ENCODE peak calls at places on chromosomes 16 and 17, in seven cellular contexts. D is progenitor cell of endocrine pancreas; M is NCI-H2081 treated with DMSO at 0.1 percent for 48 hours; W is AG04450; P is GM23248; Z is HTR-8/SVneo; H is effector CD4-positive, alpha-beta T cell. Q is an unnamed sample.

GRCh38 chr17:79108870-79109269 is 34.2 kb downstream of the ENGASE start:
- DNase-seq in Z (no peak), H (no peak), P (no peak), M (no peak), W (no peak), D (no peak), Q (no peak)

GRCh38 chr17:4936436-4936835 is 3.4 kb downstream of the SLC25A11 start:
- DNase-seq in D (no peak), H (no peak), M (no peak), W (no peak), Z (no peak), P (no peak), Q (no peak)

GRCh38 chr17:82961366-82962162 is 117.8 kb upstream of the METRNL start:
- DNase-seq in D (no peak), W (no peak), P (no peak), Z (no peak), M (no peak), H (no peak), Q (no peak)

GRCh38 chr17:43766413-43767052 is 7.9 kb upstream of the SOST start:
- DNase-seq in Z (peak), D (no peak), W (no peak), M (no peak), P (peak), H (peak), Q (no peak)

GRCh38 chr17:27466748-27467375 is 10.6 kb downstream of the KSR1 start:
- DNase-seq in P (no peak), M (no peak), D (no peak), H (no peak), W (no peak), Z (no peak), Q (no peak)

GRCh38 chr17:72730091-72730490 is 362.4 kb downstream of the SLC39A11 start:
- DNase-seq in D (no peak), W (no peak), H (no peak), Z (no peak), P (no peak), M (no peak), Q (no peak)

GRCh38 chr17:81323411-81323868 is 28.3 kb upstream of the SLC38A10 start:
- DNase-seq in D (no peak), M (no peak), W (no peak), H (no peak), P (peak), Z (no peak), Q (no peak)

GRCh38 chr17:28598389-28598788 is 436 bp downstream of the SPAG5 start:
- DNase-seq in Z (peak), M (no peak), D (no peak), P (no peak), W (no peak), H (no peak), Q (no peak)

GRCh38 chr16:54318941-54319340 is 32.4 kb upstream of the IRX3 start:
- DNase-seq in D (no peak), Z (no peak), H (no peak), P (peak), W (no peak), M (no peak), Q (no peak)

GRCh38 chr16:54231336-54231735 is 55.3 kb downstream of the IRX3 start:
- DNase-seq in P (no peak), D (no peak), Z (no peak), W (no peak), H (no peak), M (no peak), Q (no peak)

GRCh38 chr17:22469941-22470340 is 777.6 kb downstream of the KCNJ18 start:
- DNase-seq in P (no peak), D (no peak), H (no peak), Z (no peak), W (no peak), M (no peak), Q (no peak)

GRCh38 chr17:60599220-60599619 is 773 bp upstream of the PPM1D start:
- DNase-seq in H (no peak), Z (no peak), W (no peak), P (no peak), M (no peak), D (no peak), Q (no peak)

GRCh38 chr17:8366231-8366630 is 10.3 kb downstream of the KRABD2 start:
- DNase-seq in P (peak), H (no peak), D (no peak), M (no peak), W (peak), Z (peak), Q (no peak)

GRCh38 chr16:8712589-8713361 is 38.4 kb downstream of the ABAT start:
- DNase-seq in M (no peak), D (no peak), H (no peak), W (no peak), Z (no peak), P (no peak), Q (no peak)

GRCh38 chr17:54426287-54426886 is 474.3 kb upstream of the TOM1L1 start:
- DNase-seq in H (no peak), D (no peak), Z (no peak), W (no peak), P (peak), M (no peak), Q (no peak)

GRCh38 chr17:17050346-17051345 is 8.4 kb downstream of the MPRIP start:
- DNase-seq in W (no peak), H (no peak), P (no peak), M (no peak), Z (no peak), D (no peak), Q (no peak)

GRCh38 chr17:73851921-73852320 is 207.7 kb upstream of the SDK2 start:
- DNase-seq in Z (no peak), W (no peak), M (no peak), D (no peak), P (no peak), H (no peak), Q (no peak)

GRCh38 chr17:6597727-6598126 is 41.4 kb upstream of the PITPNM3 start:
- DNase-seq in Z (no peak), W (no peak), P (no peak), M (no peak), H (no peak), D (no peak), Q (no peak)

GRCh38 chr16:53945996-53946395 is 242.0 kb downstream of the FTO start:
- DNase-seq in P (peak), W (peak), Z (no peak), M (no peak), H (no peak), D (no peak), Q (no peak)

GRCh38 chr17:82214012-82214628 is 1.5 kb upstream of the CCDC57 start:
- DNase-seq in Z (no peak), H (no peak), M (no peak), P (no peak), W (no peak), D (no peak), Q (no peak)

GRCh38 chr17:64056269-64057005 is 36.0 kb upstream of the ICAM2 start:
- DNase-seq in M (no peak), H (no peak), W (no peak), D (no peak), P (no peak), Z (no peak), Q (no peak)

GRCh38 chr17:33210240-33210639 is 82.9 kb downstream of the ASIC2 start:
- DNase-seq in M (no peak), Z (no peak), D (no peak), W (no peak), H (no peak), P (no peak), Q (no peak)

GRCh38 chr17:53996131-53996530 is 173.4 kb downstream of the KIF2B start:
- DNase-seq in D (no peak), M (no peak), W (no peak), Z (no peak), H (no peak), P (peak), Q (no peak)

GRCh38 chr16:73743665-73744496 is 552.7 kb upstream of the PSMD7 start:
- DNase-seq in P (no peak), W (no peak), H (no peak), M (no peak), Z (no peak), D (no peak), Q (no peak)

Q was measured in cortex of kidney.